ENCODE peak calls at places on chromosomes 1 and 21, in four cellular contexts. L is K562, Y is HepG2, W is SK-N-SH. V is an unnamed sample.

GRCh38 chr1:85801520-85801919 is 93.3 kb upstream of the ZNHIT6 start:
- DNase-seq in L (no peak), W (no peak), Y (no peak), V (no peak)

GRCh38 chr1:9882296-9882944 is 27.6 kb downstream of the CTNNBIP1 start:
- DNase-seq in Y (no peak), L (no peak), W (no peak), V (no peak)

GRCh38 chr1:82284213-82284612 is 483.5 kb downstream of the ADGRL2 start:
- DNase-seq in Y (no peak), L (no peak), W (no peak), V (no peak)

GRCh38 chr21:44485254-44485793 is 30.0 kb downstream of the LRRC3 start:
- DNase-seq in W (peak; percentile 83), L (peak; percentile 56), Y (no peak), V (peak; percentile 82)

GRCh38 chr1:231557411-231557810 is 28.9 kb downstream of the TSNAX start:
- DNase-seq in W (no peak), L (no peak), Y (no peak), V (no peak)

GRCh38 chr1:218785928-218786327 is 387.8 kb upstream of the LYPLAL1 start:
- DNase-seq in W (no peak), Y (no peak), L (no peak), V (no peak)

GRCh38 chr1:238624786-238625185 is 734.1 kb upstream of the ZP4 start:
- DNase-seq in Y (no peak), W (no peak), L (no peak), V (no peak)

GRCh38 chr1:56286956-56287355 is 292.4 kb downstream of the PLPP3 start:
- DNase-seq in W (no peak), L (no peak), Y (no peak), V (no peak)

GRCh38 chr1:210250665-210250997 is 18.0 kb downstream of the SERTAD4 start:
- DNase-seq in L (no peak), W (peak; percentile 82), Y (no peak), V (peak; percentile 71)

GRCh38 chr1:100036718-100037664 is 67.2 kb downstream of the SLC35A3 start:
- DNase-seq in Y (peak; percentile 48), W (peak; percentile 32), L (peak; percentile 69), V (no peak)

GRCh38 chr1:81834921-81835698 is 34.4 kb downstream of the ADGRL2 start:
- DNase-seq in L (no peak), Y (no peak), W (no peak), V (no peak)

GRCh38 chr1:20727746-20728316 is 4.7 kb downstream of the SH2D5 start:
- DNase-seq in W (peak; percentile 57), Y (no peak), L (peak; percentile 48), V (peak; percentile 68)

GRCh38 chr1:244732846-244733450 is 80.0 kb downstream of the DESI2 start:
- DNase-seq in L (no peak), W (no peak), Y (no peak), V (no peak)

GRCh38 chr1:77036560-77036959 is 169.3 kb downstream of the ST6GALNAC5 start:
- DNase-seq in L (peak; percentile 35), Y (no peak), W (no peak), V (no peak)

GRCh38 chr1:226355679-226356583 is 47.0 kb upstream of the LIN9 start:
- DNase-seq in L (no peak), W (peak; percentile 54), Y (no peak), V (no peak)

GRCh38 chr1:109790735-109791494 is 27.2 kb upstream of the EPS8L3 start:
- DNase-seq in Y (peak; percentile 70), L (peak; percentile 80), W (no peak), V (peak; percentile 53)

GRCh38 chr1:110914676-110915075 is 41.7 kb downstream of the CD53 start:
- DNase-seq in W (no peak), L (no peak), Y (no peak), V (no peak)

GRCh38 chr1:183461350-183461749 is 10.9 kb upstream of the SMG7 start:
- DNase-seq in W (no peak), Y (no peak), L (peak; percentile 42), V (no peak)

GRCh38 chr1:29800522-29800956 is 564.2 kb downstream of the PTPRU start:
- DNase-seq in L (no peak), W (no peak), Y (no peak), V (no peak)

GRCh38 chr1:154557248-154557938 is 1.1 kb downstream of the UBE2Q1 start:
- DNase-seq in Y (no peak), W (no peak), L (no peak), V (no peak)

GRCh38 chr1:10179751-10180150 is 30.6 kb upstream of the KIF1B start:
- DNase-seq in L (no peak), W (no peak), Y (no peak), V (no peak)

GRCh38 chr21:33300701-33301631 is 23.8 kb upstream of the IFNAR1 start:
- DNase-seq in L (peak; percentile 23), Y (no peak), W (peak; percentile 52), V (no peak)

GRCh38 chr1:183251959-183252450 is 65.9 kb downstream of the LAMC2 start:
- DNase-seq in L (no peak), W (no peak), Y (no peak), V (no peak)

GRCh38 chr1:223338811-223339746 is 24.9 kb downstream of the SUSD4 start:
- DNase-seq in W (no peak), Y (no peak), L (no peak), V (no peak)

DNA sequence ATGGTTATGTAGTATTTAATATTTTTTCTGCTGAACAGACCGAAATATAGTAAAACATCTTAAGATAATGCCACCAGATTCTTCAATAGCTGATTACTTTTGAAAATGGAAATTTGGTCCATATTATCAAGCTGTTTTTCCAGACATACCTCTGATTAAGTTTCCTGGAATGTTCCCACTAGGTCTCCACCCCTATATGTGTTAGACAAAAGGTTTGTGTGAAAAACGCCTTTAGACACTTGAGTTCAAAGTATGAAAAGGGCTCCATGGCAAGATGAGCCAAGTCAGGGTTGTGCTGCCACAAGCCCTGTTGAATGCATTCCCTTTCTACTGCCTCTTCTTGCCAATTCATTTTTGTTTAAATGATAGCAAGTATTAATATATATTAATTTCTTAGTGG is 52.7 kb downstream of the ZBTB17 start:
- DNase-seq in Y (no peak), W (no peak), L (no peak), V (no peak)
- TF ChIP-seq FOXJ3 in Y (no peak), W (no peak), L (no peak), V (no peak)

DNA sequence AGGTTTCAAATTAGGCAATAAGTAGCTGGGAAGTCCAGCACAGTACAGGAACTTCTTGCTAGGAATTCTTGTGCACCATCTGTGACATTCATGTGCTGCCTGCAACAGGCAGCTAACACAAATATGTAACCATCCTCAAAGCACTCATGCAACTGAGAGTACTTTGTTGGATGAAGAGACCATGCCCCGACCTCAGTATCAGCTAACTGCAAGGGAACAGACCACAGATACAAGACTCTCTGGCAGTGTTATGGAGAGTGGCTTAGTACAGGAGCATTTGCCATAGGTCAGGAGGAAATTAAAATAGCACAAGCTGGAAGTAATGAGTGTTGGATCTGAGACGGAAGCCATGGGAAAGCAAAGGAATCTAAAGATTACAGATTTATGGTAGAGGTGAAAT is 123.6 kb downstream of the LRRC53 start:
- DNase-seq in W (no peak), L (no peak), Y (no peak), V (no peak)
- TF ChIP-seq FOXJ3 in W (no peak), L (no peak), Y (no peak), V (no peak)

GRCh38 chr1:161259765-161260164 is 1.2 kb downstream of the PCP4L1 start:
- DNase-seq in W (no peak), L (no peak), Y (no peak), V (no peak)

GRCh38 chr1:161260346-161260745 is 1.8 kb downstream of the PCP4L1 start:
- DNase-seq in L (no peak), W (no peak), Y (no peak), V (no peak)

GRCh38 chr1:161258439-161259386 is at the start of gene PCP4L1:
- DNase-seq in L (no peak), W (peak; percentile 90), Y (no peak), V (peak; percentile 87)

GRCh38 chr1:161261859-161262225 is 3.3 kb downstream of the PCP4L1 start:
- DNase-seq in Y (no peak), L (no peak), W (no peak), V (no peak)

DNA sequence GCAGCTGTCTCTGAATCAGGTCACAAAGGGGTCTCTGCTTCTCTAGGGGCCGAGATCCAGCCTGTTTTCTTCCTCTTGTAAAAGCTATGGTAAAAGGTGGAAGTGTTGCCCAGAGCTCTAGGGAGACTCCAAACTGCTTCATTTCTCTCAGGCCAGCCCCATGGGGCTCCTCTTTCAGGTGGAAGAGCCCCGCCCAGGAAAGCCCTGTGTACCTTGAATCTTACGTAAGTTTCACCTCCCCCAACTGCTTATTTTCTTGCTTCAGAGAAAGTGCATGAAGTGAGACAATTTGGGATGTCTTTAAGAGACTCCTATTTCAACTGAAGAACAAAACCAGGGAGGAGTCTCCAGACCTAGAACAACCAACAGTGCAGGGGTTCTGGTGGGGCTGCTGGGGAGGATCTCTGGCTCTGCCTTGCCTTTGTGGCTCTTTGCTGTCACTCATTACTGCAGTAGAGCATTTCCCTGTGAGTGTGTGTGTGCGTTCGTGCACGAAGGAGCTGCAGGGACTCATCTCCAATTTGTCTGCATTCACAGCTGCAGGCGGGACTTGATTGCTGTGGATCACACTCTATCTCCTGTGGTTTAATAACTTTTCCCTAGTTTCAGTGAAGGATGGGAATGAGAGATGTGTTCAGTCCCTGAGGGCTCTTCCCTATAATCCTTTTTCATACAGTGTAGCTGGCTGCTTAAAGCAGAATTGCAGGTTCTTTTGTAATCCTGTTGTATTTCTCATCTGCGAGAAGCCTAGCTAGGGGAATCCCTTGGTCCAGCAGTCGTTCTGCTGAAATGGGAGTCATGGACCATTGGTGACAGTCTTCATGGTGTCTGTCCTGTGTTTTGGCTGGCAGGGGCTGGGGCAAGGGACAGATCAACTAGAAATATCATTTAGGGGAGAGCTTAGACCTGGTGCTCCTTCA is 2.7 kb downstream of the PCP4L1 start:
- DNase-seq in L (no peak), W (no peak), Y (no peak), V (no peak)
- TF ChIP-seq FOXJ3 in L (no peak), W (no peak), Y (no peak), V (no peak)

GRCh38 chr1:114342376-114342775 is 168.6 kb downstream of the TRIM33 start:
- DNase-seq in Y (no peak), W (no peak), L (no peak), V (no peak)

GRCh38 chr1:114341886-114342285 is 169.1 kb downstream of the TRIM33 start:
- DNase-seq in L (no peak), Y (no peak), W (no peak), V (no peak)

GRCh38 chr1:114339379-114339778 is 171.6 kb downstream of the TRIM33 start:
- DNase-seq in L (no peak), Y (no peak), W (no peak), V (no peak)

GRCh38 chr1:114338491-114338890 is 172.5 kb downstream of the TRIM33 start:
- DNase-seq in Y (no peak), W (no peak), L (no peak), V (no peak)

GRCh38 chr1:114340906-114341698 is 169.9 kb downstream of the TRIM33 start:
- DNase-seq in Y (no peak), L (no peak), W (no peak), V (no peak)
- TF ChIP-seq FOXJ3 in Y (no peak), L (no peak), W (no peak), V (no peak)

GRCh38 chr1:94542088-94542671 is 621 bp upstream of the F3 start:
- DNase-seq in Y (no peak), W (peak; percentile 62), L (no peak), V (peak; percentile 39)

GRCh38 chr1:94544706-94545490 is 3.3 kb upstream of the F3 start:
- DNase-seq in L (peak; percentile 14), Y (no peak), W (no peak), V (no peak)

GRCh38 chr1:94541175-94542087 is at the start of gene F3:
- DNase-seq in Y (peak; percentile 72), W (peak; percentile 92), L (peak; percentile 77), V (peak; percentile 88)

GRCh38 chr1:94543893-94544635 is 2.5 kb upstream of the F3 start:
- DNase-seq in Y (no peak), W (no peak), L (no peak), V (no peak)

GRCh38 chr1:94543003-94543402 is 1.4 kb upstream of the F3 start:
- DNase-seq in L (no peak), Y (no peak), W (no peak), V (no peak)
- TF ChIP-seq FOXJ3 in L (no peak), Y (no peak), W (no peak), V (no peak)

V was measured in WTC11.